ENCODE peak calls at places on chromosomes 2 and 18, in seven cellular contexts. Y is neural progenitor cell, B is K562, U is fibroblast of lung, G is H9, R is MM.1S, O is GM12878. A is an unnamed sample.

GRCh38 chr2:221518201-221518936 is 53.7 kb downstream of the EPHA4 start:
- DNase-seq in O (no peak), Y (no peak), B (no peak), U (peak; percentile 86), R (peak; percentile 10), G (no peak), A (peak; percentile 84)

GRCh38 chr2:109322111-109322510 is 193.1 kb downstream of the SH3RF3 start:
- DNase-seq in O (no peak), U (peak; percentile 85), Y (no peak), B (no peak), G (no peak), R (no peak), A (peak; percentile 82)

GRCh38 chr2:214591359-214591758 is 180.5 kb downstream of the VWC2L start:
- DNase-seq in B (no peak), R (no peak), O (no peak), U (no peak), Y (no peak), G (no peak), A (no peak)

GRCh38 chr18:31549416-31549815 is 42.3 kb upstream of the TTR start:
- DNase-seq in B (no peak), U (no peak), Y (no peak), G (no peak), R (no peak), O (no peak), A (no peak)

GRCh38 chr2:84889332-84889731 is 8.4 kb upstream of the TRABD2A start:
- DNase-seq in O (no peak), U (no peak), Y (no peak), B (no peak), R (no peak), G (no peak), A (no peak)

GRCh38 chr2:30652271-30652910 is 154.9 kb downstream of the CAPN13 start:
- DNase-seq in U (peak; percentile 48), O (no peak), Y (no peak), R (no peak), B (no peak), G (peak; percentile 51), A (peak; percentile 37)

GRCh38 chr2:172863341-172863740 is 127.7 kb downstream of the RAPGEF4 start:
- DNase-seq in O (no peak), R (no peak), B (no peak), Y (no peak), G (no peak), U (no peak), A (no peak)

GRCh38 chr2:207768168-207768890 is 1.4 kb downstream of the FZD5 start:
- DNase-seq in U (peak; percentile 54), Y (peak; percentile 76), O (no peak), R (no peak), B (peak; percentile 22), G (peak; percentile 42), A (peak; percentile 27)

GRCh38 chr2:71544919-71545571 is 91.7 kb downstream of the DYSF start:
- DNase-seq in U (no peak), B (no peak), O (no peak), Y (no peak), G (no peak), R (no peak), A (no peak)

GRCh38 chr2:46002507-46002883 is 294.7 kb upstream of the EPAS1 start:
- DNase-seq in G (no peak), O (no peak), Y (no peak), R (no peak), U (peak; percentile 68), B (no peak), A (peak; percentile 52)

GRCh38 chr2:224185023-224185601 is 146.0 kb upstream of the SERPINE2 start:
- DNase-seq in O (no peak), G (no peak), U (no peak), Y (no peak), B (no peak), R (no peak), A (no peak)

GRCh38 chr18:55844373-55844772 is 256.4 kb upstream of the TCF4 start:
- DNase-seq in R (no peak), U (peak; percentile 53), O (no peak), B (no peak), G (no peak), Y (no peak), A (peak; percentile 33)

GRCh38 chr2:11576398-11576797 is 42.6 kb downstream of the GREB1 start:
- DNase-seq in Y (no peak), O (no peak), U (no peak), B (no peak), R (no peak), G (no peak), A (no peak)

GRCh38 chr18:10985689-10986088 is 163.7 kb downstream of the PIEZO2 start:
- DNase-seq in U (no peak), O (no peak), G (no peak), B (no peak), Y (no peak), R (no peak), A (no peak)
- H3K9me3 ChIP-seq in U (no peaks in the 10 kb centered on the region), O (peaks cover 22% of the 10 kb centered on the region), G (no peaks in the 10 kb centered on the region), B (no peaks in the 10 kb centered on the region), Y (peaks cover 6% of the 10 kb centered on the region), R (no peaks in the 10 kb centered on the region), A (no peaks in the 10 kb centered on the region)

DNA sequence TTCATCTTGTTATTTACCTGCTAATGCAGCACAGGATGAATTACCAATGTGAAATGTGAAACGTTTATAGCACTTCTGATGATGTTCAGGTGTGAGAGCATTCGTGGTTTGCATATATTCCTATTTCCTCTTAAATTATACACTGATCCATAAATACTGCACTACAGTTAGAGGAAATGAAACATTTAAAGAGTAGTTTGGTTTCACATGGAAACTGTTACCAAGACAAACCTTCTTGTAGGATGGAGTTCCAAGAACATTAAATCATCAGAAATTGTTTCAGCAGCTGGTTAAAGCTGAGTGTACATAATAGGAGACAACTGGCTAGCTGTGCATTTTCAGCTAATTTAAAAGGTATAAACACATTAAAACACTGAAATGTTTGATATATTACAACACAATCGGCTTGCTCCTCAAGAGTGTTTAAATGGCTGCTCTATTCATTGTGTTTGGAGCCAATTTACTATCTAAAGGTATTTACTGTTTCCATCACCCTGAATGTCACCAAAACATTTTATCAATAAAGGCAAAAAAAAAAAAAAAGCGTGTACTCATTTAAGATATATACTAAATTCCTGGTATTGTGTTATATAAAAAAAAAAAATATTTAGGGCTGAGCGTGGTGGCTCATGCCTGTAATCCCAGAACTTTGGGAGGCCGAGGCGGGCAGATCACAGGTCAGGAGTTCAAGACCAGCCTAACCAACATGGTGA is 100.6 kb downstream of the DYM start:
- DNase-seq in G (no peak), B (no peak), R (peak; percentile 59), O (peak; percentile 27), Y (no peak), U (peak; percentile 83), A (peak; percentile 75)
- H3K4me2 ChIP-seq in G (no peak overlapping the region), B (no peak overlapping the region), R (peak overlapping the region; percentile 15), O (peak overlapping the region; percentile 26), Y (no peak overlapping the region), U (no peak overlapping the region), A (no peak overlapping the region)

GRCh38 chr2:20222769-20223344 is 2.1 kb downstream of the SDC1 start:
- DNase-seq in U (no peak), Y (no peak), G (no peak), B (no peak), O (no peak), R (peak; percentile 46), A (no peak)
- H2AFZ ChIP-seq in U (peak overlapping the region; percentile 7), Y (no peak overlapping the region), G (no peak overlapping the region), B (no peak overlapping the region), O (no peak overlapping the region), R (no peak overlapping the region), A (peak overlapping the region; percentile 88)

GRCh38 chr2:81937944-81938343 is 1633.4 kb upstream of the LRRTM1 start:
- DNase-seq in B (no peak), U (no peak), Y (no peak), O (no peak), G (no peak), R (peak; percentile 57), A (no peak)
- H3K9me3 ChIP-seq in B (no peaks in the 10 kb centered on the region), U (no peaks in the 10 kb centered on the region), Y (no peaks in the 10 kb centered on the region), O (no peaks in the 10 kb centered on the region), G (no peaks in the 10 kb centered on the region), R (no peaks in the 10 kb centered on the region), A (no peaks in the 10 kb centered on the region)

GRCh38 chr2:27727257-27727656 is 44.3 kb upstream of the MRPL33 start:
- DNase-seq in Y (no peak), G (no peak), O (no peak), U (no peak), R (no peak), B (no peak), A (no peak)
- H3K4me2 ChIP-seq in Y (no peak overlapping the region), G (no peak overlapping the region), O (no peak overlapping the region), U (no peak overlapping the region), R (no peak overlapping the region), B (peak overlapping the region; percentile 25), A (no peak overlapping the region)

DNA sequence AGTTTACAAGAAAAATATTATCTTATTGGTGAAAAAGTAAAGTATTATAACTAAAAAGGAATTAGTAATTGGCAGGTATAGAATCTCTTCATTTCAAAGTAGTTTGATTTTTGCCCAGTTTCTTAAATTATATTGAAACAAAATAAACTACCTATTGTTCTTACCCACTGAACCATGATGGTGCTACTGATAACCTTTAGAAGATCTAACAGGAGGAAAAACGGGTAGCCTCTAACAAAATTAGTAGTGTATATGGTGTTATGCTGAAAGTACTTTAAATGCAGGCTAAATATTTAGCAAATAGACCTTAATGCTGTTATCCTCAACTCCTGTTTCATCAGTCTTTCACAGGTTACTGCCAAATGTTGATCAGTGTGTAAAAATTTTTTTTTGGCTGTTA is 19.1 kb downstream of the MRPS9 start:
- DNase-seq in Y (no peak), U (no peak), O (no peak), R (no peak), G (no peak), B (no peak), A (no peak)
- H2AFZ ChIP-seq in Y (no peak overlapping the region), U (no peak overlapping the region), O (peak overlapping the region; percentile 4), R (no peak overlapping the region), G (no peak overlapping the region), B (no peak overlapping the region), A (no peak overlapping the region)

GRCh38 chr2:164515030-164515429 is 106.3 kb downstream of the GRB14 start:
- DNase-seq in Y (no peak), G (no peak), O (no peak), U (no peak), R (no peak), B (no peak), A (no peak)
- H3K9me3 ChIP-seq in Y (peaks cover 7% of the 10 kb centered on the region), G (no peaks in the 10 kb centered on the region), O (no peaks in the 10 kb centered on the region), U (no peaks in the 10 kb centered on the region), R (no peaks in the 10 kb centered on the region), B (no peaks in the 10 kb centered on the region), A (peaks cover 2% of the 10 kb centered on the region)

DNA sequence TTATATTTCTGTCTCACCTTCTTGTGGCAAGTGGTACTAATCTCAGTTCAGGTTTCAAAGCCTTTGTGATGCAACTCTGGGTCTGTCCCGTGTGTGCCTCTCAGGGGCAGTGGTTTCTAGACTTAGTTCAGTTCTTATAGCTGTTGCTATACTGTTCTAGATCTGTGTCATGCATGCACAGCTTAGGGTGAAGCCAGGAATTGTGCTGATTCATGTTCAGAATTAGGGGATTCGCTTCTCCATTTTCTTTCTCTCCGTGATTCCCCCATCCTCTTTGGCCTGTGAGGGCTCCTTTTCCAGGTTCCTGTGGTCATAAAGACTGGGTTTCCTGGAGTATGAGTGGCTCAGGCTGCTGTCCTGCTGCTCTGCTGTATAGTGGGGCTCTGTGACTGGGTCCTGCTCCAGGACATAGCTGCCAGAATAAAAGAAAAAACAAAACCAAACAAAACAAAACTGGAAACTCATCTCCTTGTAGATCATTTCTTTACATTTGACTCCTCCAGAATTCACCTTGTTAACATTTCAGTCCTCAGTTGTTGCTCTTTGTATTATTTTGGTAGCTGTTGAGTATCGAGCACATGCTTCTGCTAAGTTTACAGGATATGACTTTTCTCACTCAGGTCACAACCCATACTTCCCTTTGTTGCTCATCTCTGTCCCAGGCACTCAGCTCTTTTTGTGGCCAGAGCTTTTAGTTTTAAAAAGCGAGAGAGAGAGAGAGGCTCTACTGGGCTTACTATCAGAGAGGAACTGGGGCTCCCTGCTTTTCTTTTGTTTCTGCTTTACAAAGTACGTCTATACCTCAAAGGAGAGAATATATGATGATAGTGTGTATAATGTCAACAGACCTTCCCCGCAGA is 34.2 kb downstream of the CERS6 start:
- DNase-seq in O (peak; percentile 92), R (peak; percentile 93), B (no peak), Y (peak; percentile 18), U (peak; percentile 66), G (no peak), A (peak; percentile 58)
- H3K4me2 ChIP-seq in O (peak overlapping the region; percentile 90), R (peak overlapping the region; percentile 75), B (peak overlapping the region; percentile 78), Y (peak overlapping the region; percentile 57), U (peak overlapping the region; percentile 82), G (no peak overlapping the region), A (peak overlapping the region; percentile 74)